ENCODE peak calls at places on chromosomes 16 and 17, in eight cellular contexts. V, H, G, Y, Z, T, D and F are unnamed samples.

GRCh38 chr16:10619271-10619849 is 39.0 kb upstream of the EMP2 start:
- DNase-seq in V (no peak), H (peak), G (no peak), Y (no peak), Z (no peak), T (peak), D (no peak), F (no peak)

GRCh38 chr17:45910667-45911066 is 16.3 kb downstream of the MAPT start:
- DNase-seq in V (no peak), H (no peak), G (no peak), Y (no peak), Z (no peak), T (no peak), D (no peak), F (no peak)

GRCh38 chr17:45430738-45431530 is 1.7 kb downstream of the ARHGAP27 start:
- DNase-seq in V (no peak), H (no peak), G (no peak), Y (no peak), Z (no peak), T (peak), D (no peak), F (no peak)

GRCh38 chr16:3642397-3643094 is 11.9 kb upstream of the DNASE1 start:
- DNase-seq in V (no peak), H (peak), G (no peak), Y (no peak), Z (no peak), T (no peak), D (no peak), F (no peak)

GRCh38 chr17:7293821-7294613 is 422 bp downstream of the YBX2 start:
- DNase-seq in V (no peak), H (peak), G (no peak), Y (no peak), Z (peak), T (no peak), D (peak), F (no peak)

GRCh38 chr16:56311208-56312027 is 113.9 kb downstream of the AMFR start:
- DNase-seq in V (no peak), H (no peak), G (no peak), Y (no peak), Z (no peak), T (no peak), D (peak), F (no peak)

GRCh38 chr16:56614549-56614991 is 6.2 kb downstream of the MT2A start:
- DNase-seq in V (no peak), H (no peak), G (peak), Y (no peak), Z (no peak), T (no peak), D (no peak), F (no peak)

GRCh38 chr17:65468321-65468720 is 93.1 kb downstream of the AXIN2 start:
- DNase-seq in V (no peak), H (no peak), G (no peak), Y (no peak), Z (no peak), T (no peak), D (no peak), F (no peak)

GRCh38 chr16:555528-556478 is 4.4 kb upstream of the PRR35 start:
- DNase-seq in V (no peak), H (peak), G (no peak), Y (no peak), Z (no peak), T (no peak), D (no peak), F (no peak)

GRCh38 chr16:57106767-57107166 is 14.4 kb downstream of the CPNE2 start:
- DNase-seq in V (no peak), H (no peak), G (no peak), Y (no peak), Z (no peak), T (no peak), D (peak), F (no peak)

GRCh38 chr16:85617948-85618347 is 4.8 kb downstream of the GSE1 start:
- DNase-seq in V (no peak), H (no peak), G (no peak), Y (no peak), Z (no peak), T (no peak), D (no peak), F (no peak)

GRCh38 chr16:3902731-3903130 is 22.2 kb upstream of the CREBBP start:
- DNase-seq in V (no peak), H (no peak), G (no peak), Y (no peak), Z (peak), T (no peak), D (no peak), F (no peak)

GRCh38 chr17:33647976-33648375 is 354.9 kb upstream of the ASIC2 start:
- DNase-seq in V (no peak), H (peak), G (no peak), Y (no peak), Z (no peak), T (no peak), D (no peak), F (no peak)

GRCh38 chr17:40329981-40330794 is 21.2 kb downstream of the RARA start:
- DNase-seq in V (no peak), H (no peak), G (no peak), Y (no peak), Z (no peak), T (peak), D (peak), F (no peak)

GRCh38 chr16:77449208-77449607 is 14.4 kb upstream of the ADAMTS18 start:
- DNase-seq in V (no peak), H (no peak), G (no peak), Y (no peak), Z (no peak), T (no peak), D (no peak), F (no peak)

GRCh38 chr16:89827383-89828198 is 684 bp upstream of the SPIRE2 start:
- DNase-seq in V (peak), H (peak), G (peak), Y (no peak), Z (no peak), T (no peak), D (peak), F (no peak)

GRCh38 chr17:75455896-75456416 is 479 bp upstream of the TMEM94 start:
- DNase-seq in V (peak), H (no peak), G (no peak), Y (no peak), Z (no peak), T (no peak), D (no peak), F (no peak)